ENCODE peak calls at places on chromosomes 7 and 10, in four cellular contexts. I is colonic mucosa, G is neural crest cell, L is suprapubic skin. W is an unnamed sample.

GRCh38 chr7:160958-161725 is 31.2 kb upstream of the FAM20C start:
- DNase-seq in I (peak), G (no peak), L (no peak), W (no peak)

GRCh38 chr10:128180843-128181242 is 54.6 kb upstream of the MKI67 start:
- DNase-seq in I (no peak), G (no peak), L (no peak), W (no peak)

GRCh38 chr7:159026271-159027047 is 118.2 kb downstream of the VIPR2 start:
- DNase-seq in I (peak), G (peak), L (peak), W (no peak)

GRCh38 chr10:89502556-89502955 is 32.8 kb downstream of the SLC16A12 start:
- DNase-seq in I (no peak), G (no peak), L (no peak), W (no peak)

GRCh38 chr7:113804475-113805130 is 114.2 kb downstream of the PPP1R3A start:
- DNase-seq in I (no peak), G (no peak), L (no peak), W (no peak)

GRCh38 chr10:45246522-45246921 is 68.9 kb downstream of the OR13A1 start:
- DNase-seq in I (no peak), G (no peak), L (no peak), W (no peak)

GRCh38 chr10:8311526-8312070 is 257.1 kb downstream of the GATA3 start:
- DNase-seq in I (no peak), G (no peak), L (no peak), W (no peak)

GRCh38 chr7:49245062-49245461 is 320.7 kb downstream of the CDC14C start:
- DNase-seq in I (no peak), G (no peak), L (no peak), W (no peak)

GRCh38 chr7:158495780-158496179 is 91.8 kb downstream of the PTPRN2 start:
- DNase-seq in I (no peak), G (peak), L (no peak), W (peak)

GRCh38 chr7:43501881-43502280 is 81.0 kb upstream of the STK17A start:
- DNase-seq in I (no peak), G (no peak), L (no peak), W (no peak)

GRCh38 chr10:110491346-110491745 is 6.4 kb upstream of the DUSP5 start:
- DNase-seq in I (no peak), G (no peak), L (no peak), W (no peak)

GRCh38 chr10:94991243-94991888 is 52.9 kb downstream of the CYP2C9 start:
- DNase-seq in I (no peak), G (no peak), L (no peak), W (no peak)

GRCh38 chr10:46283945-46284285 is 2.9 kb upstream of the ANTXRL start:
- DNase-seq in I (no peak), G (no peak), L (peak), W (peak)

GRCh38 chr7:4449263-4449662 is 232.8 kb upstream of the FOXK1 start:
- DNase-seq in I (no peak), G (no peak), L (no peak), W (no peak)

GRCh38 chr10:14560274-14560673 is 214.4 kb downstream of the FAM107B start:
- DNase-seq in I (peak), G (no peak), L (no peak), W (no peak)

GRCh38 chr7:108660465-108660864 is 90.8 kb downstream of the DNAJB9 start:
- DNase-seq in I (no peak), G (no peak), L (no peak), W (no peak)

GRCh38 chr7:116139807-116140206 is 70.5 kb upstream of the TES start:
- DNase-seq in I (no peak), G (no peak), L (no peak), W (no peak)

GRCh38 chr10:48763403-48763802 is 78.7 kb downstream of the WDFY4 start:
- DNase-seq in I (no peak), G (no peak), L (no peak), W (no peak)

GRCh38 chr10:34295142-34295548 is 520.0 kb downstream of the PARD3 start:
- DNase-seq in I (no peak), G (no peak), L (no peak), W (no peak)

GRCh38 chr10:124686707-124687376 is 57.3 kb downstream of the FAM53B start:
- DNase-seq in I (no peak), G (no peak), L (no peak), W (no peak)

GRCh38 chr10:61000769-61001730 is 57.1 kb upstream of the RHOBTB1 start:
- DNase-seq in I (peak), G (peak), L (no peak), W (peak)

GRCh38 chr10:31314256-31315183 is 4.5 kb upstream of the ZEB1 start:
- DNase-seq in I (no peak), G (no peak), L (no peak), W (no peak)

GRCh38 chr10:71659739-71660136 is 59.8 kb downstream of the C10orf105 start:
- DNase-seq in I (no peak), G (no peak), L (no peak), W (no peak)

GRCh38 chr7:1925349-1925748 is 255.3 kb downstream of the ELFN1 start:
- DNase-seq in I (no peak), G (no peak), L (no peak), W (peak)

GRCh38 chr7:108375668-108376067 is 80.6 kb downstream of the NRCAM start:
- DNase-seq in I (no peak), G (no peak), L (no peak), W (no peak)

GRCh38 chr10:113788604-113789083 is 37.2 kb downstream of the PLEKHS1 start:
- DNase-seq in I (peak), G (no peak), L (no peak), W (no peak)